ENCODE peak calls at places on chromosomes 5 and 9, in four cellular contexts. One of them, this sample, is unnamed.

GRCh38 chr5:93715327-93715726 is 26.1 kb downstream of the POU5F2 start:
- DNase-seq in HepG2: peak; percentile 5
- DNase-seq in H1: no peak
- DNase-seq in GM12878: no peak
- DNase-seq in this sample: no peak

GRCh38 chr5:113081881-113082546 is 105.4 kb downstream of the DCP2 start:
- DNase-seq in HepG2: no peak
- DNase-seq in H1: no peak
- DNase-seq in GM12878: no peak
- DNase-seq in this sample: no peak

GRCh38 chr5:50595199-50595598 is 71.2 kb upstream of the PARP8 start:
- DNase-seq in HepG2: no peak
- DNase-seq in H1: no peak
- DNase-seq in GM12878: no peak
- DNase-seq in this sample: no peak

GRCh38 chr9:117034862-117035261 is 347.8 kb downstream of the TRIM32 start:
- DNase-seq in HepG2: no peak
- DNase-seq in H1: peak; percentile 74
- DNase-seq in GM12878: no peak
- DNase-seq in this sample: peak; percentile 32

GRCh38 chr9:107942870-107943269 is 453.3 kb upstream of the KLF4 start:
- DNase-seq in HepG2: no peak
- DNase-seq in H1: no peak
- DNase-seq in GM12878: no peak
- DNase-seq in this sample: no peak

GRCh38 chr9:105375323-105375722 is 72.5 kb upstream of the FSD1L start:
- DNase-seq in HepG2: no peak
- DNase-seq in H1: no peak
- DNase-seq in GM12878: no peak
- DNase-seq in this sample: no peak

GRCh38 chr5:57493034-57493433 is 10.4 kb upstream of the ACTBL2 start:
- DNase-seq in HepG2: no peak
- DNase-seq in H1: no peak
- DNase-seq in GM12878: no peak
- DNase-seq in this sample: no peak

GRCh38 chr5:53100606-53101005 is 9.0 kb downstream of the MOCS2 start:
- DNase-seq in HepG2: no peak
- DNase-seq in H1: no peak
- DNase-seq in GM12878: no peak
- DNase-seq in this sample: no peak

GRCh38 chr9:89405832-89406231 is 87.5 kb downstream of the SECISBP2 start:
- DNase-seq in HepG2: no peak
- DNase-seq in H1: no peak
- DNase-seq in GM12878: no peak
- DNase-seq in this sample: no peak

GRCh38 chr9:20322212-20322611 is 300.1 kb downstream of the MLLT3 start:
- DNase-seq in HepG2: no peak
- DNase-seq in H1: no peak
- DNase-seq in GM12878: no peak
- DNase-seq in this sample: no peak

GRCh38 chr5:159444441-159445082 is 114.3 kb upstream of the IL12B start:
- DNase-seq in HepG2: peak; percentile 48
- DNase-seq in H1: no peak
- DNase-seq in GM12878: no peak
- DNase-seq in this sample: peak; percentile 38

GRCh38 chr9:129773262-129774048 is 20.6 kb upstream of the PTGES start:
- DNase-seq in HepG2: peak; percentile 69
- DNase-seq in H1: no peak
- DNase-seq in GM12878: no peak
- DNase-seq in this sample: no peak

GRCh38 chr5:34869256-34869655 is 30.3 kb downstream of the TTC23L start:
- DNase-seq in HepG2: no peak
- DNase-seq in H1: no peak
- DNase-seq in GM12878: no peak
- DNase-seq in this sample: no peak

GRCh38 chr9:97895695-97896332 is 26.5 kb downstream of the TRMO start:
- DNase-seq in HepG2: peak; percentile 25
- DNase-seq in H1: peak; percentile 54
- DNase-seq in GM12878: no peak
- DNase-seq in this sample: no peak

GRCh38 chr9:135690836-135691570 is 8.3 kb downstream of the SOHLH1 start:
- DNase-seq in HepG2: no peak
- DNase-seq in H1: no peak
- DNase-seq in GM12878: no peak
- DNase-seq in this sample: no peak

GRCh38 chr5:139138790-139139189 is 59.4 kb downstream of the SIL1 start:
- DNase-seq in HepG2: peak; percentile 44
- DNase-seq in H1: no peak
- DNase-seq in GM12878: no peak
- DNase-seq in this sample: no peak
- TF ChIP-seq SUZ12 in HepG2: no peak
- TF ChIP-seq SUZ12 in H1: no peak
- TF ChIP-seq SUZ12 in GM12878: no peak
- TF ChIP-seq SUZ12 in this sample: no peak

GRCh38 chr5:155276231-155276630 is 262.7 kb downstream of the KIF4B start:
- DNase-seq in HepG2: no peak
- DNase-seq in H1: no peak
- DNase-seq in GM12878: no peak
- DNase-seq in this sample: no peak
- H3K4me3 ChIP-seq in HepG2: no peak overlapping the region
- H3K4me3 ChIP-seq in H1: no peak overlapping the region
- H3K4me3 ChIP-seq in GM12878: no peak overlapping the region
- H3K4me3 ChIP-seq in this sample: no peak overlapping the region

GRCh38 chr9:36798350-36799065 is 225.8 kb downstream of the MELK start:
- DNase-seq in HepG2: peak; percentile 24
- DNase-seq in H1: no peak
- DNase-seq in GM12878: no peak
- DNase-seq in this sample: no peak

GRCh38 chr9:36802171-36802920 is 229.7 kb downstream of the MELK start:
- DNase-seq in HepG2: no peak
- DNase-seq in H1: no peak
- DNase-seq in GM12878: no peak
- DNase-seq in this sample: no peak

GRCh38 chr9:36808246-36808645 is 225.8 kb downstream of the PAX5 start:
- DNase-seq in HepG2: no peak
- DNase-seq in H1: no peak
- DNase-seq in GM12878: no peak
- DNase-seq in this sample: no peak

GRCh38 chr9:36803951-36804350 is 230.1 kb downstream of the PAX5 start:
- DNase-seq in HepG2: no peak
- DNase-seq in H1: no peak
- DNase-seq in GM12878: no peak
- DNase-seq in this sample: no peak
- H3K27me3 ChIP-seq in HepG2: peaks cover 29% of the 10 kb centered on the region
- H3K27me3 ChIP-seq in H1: no peaks in the 10 kb centered on the region
- H3K27me3 ChIP-seq in GM12878: no peaks in the 10 kb centered on the region
- H3K27me3 ChIP-seq in this sample: no peaks in the 10 kb centered on the region

GRCh38 chr5:151820903-151821302 is 49.1 kb downstream of the G3BP1 start:
- DNase-seq in HepG2: peak; percentile 98
- DNase-seq in H1: no peak
- DNase-seq in GM12878: no peak
- DNase-seq in this sample: no peak
- TF ChIP-seq SUZ12 in HepG2: no peak
- TF ChIP-seq SUZ12 in H1: no peak
- TF ChIP-seq SUZ12 in GM12878: no peak
- TF ChIP-seq SUZ12 in this sample: no peak

GRCh38 chr5:69042915-69043795 is 50.7 kb upstream of the SLC30A5 start:
- DNase-seq in HepG2: peak; percentile 87
- DNase-seq in H1: peak; percentile 76
- DNase-seq in GM12878: peak; percentile 92
- DNase-seq in this sample: peak; percentile 74
- H3K4me3 ChIP-seq in HepG2: peak overlapping the region; percentile 77
- H3K4me3 ChIP-seq in H1: peak overlapping the region; percentile 57
- H3K4me3 ChIP-seq in GM12878: peak overlapping the region; percentile 60
- H3K4me3 ChIP-seq in this sample: no peak overlapping the region